ENCODE peak calls at places on chromosome 1, in seven cellular contexts. Z is PC-3, K is stomach, N is heart left ventricle, M is Peyer's patch, S is small intestine, C is HAP-1. E is an unnamed sample.

GRCh38 chr1:245085508-245086095 is 69.2 kb upstream of the KIF26B start:
- DNase-seq in Z (peak; percentile 75), C (no peak), K (no peak), N (no peak), S (no peak), M (no peak), E (no peak)

GRCh38 chr1:31364561-31365255 is 8.2 kb downstream of the FABP3 start:
- DNase-seq in C (no peak), S (no peak), K (no peak), N (no peak), Z (no peak), M (no peak), E (no peak)

GRCh38 chr1:30520461-30520860 is 202.9 kb downstream of the MATN1 start:
- DNase-seq in K (peak; percentile 3), S (no peak), N (no peak), M (no peak), C (no peak), Z (no peak), E (no peak)

GRCh38 chr1:30450148-30450817 is 273.1 kb downstream of the MATN1 start:
- DNase-seq in Z (no peak), K (no peak), M (no peak), C (no peak), S (no peak), N (no peak), E (no peak)

GRCh38 chr1:209409786-209410185 is 173.7 kb upstream of the CAMK1G start:
- DNase-seq in N (no peak), M (no peak), S (no peak), Z (peak; percentile 99), C (no peak), K (no peak), E (no peak)

GRCh38 chr1:70354332-70355110 is at the start of gene ANKRD13C:
- DNase-seq in S (peak; percentile 96), N (peak; percentile 96), K (peak; percentile 93), C (peak; percentile 96), Z (peak; percentile 95), M (peak; percentile 91), E (peak; percentile 95)

GRCh38 chr1:158176399-158176798 is 4.3 kb upstream of the CD1D start:
- DNase-seq in S (no peak), C (no peak), Z (no peak), N (no peak), M (no peak), K (no peak), E (no peak)

GRCh38 chr1:173411835-173412742 is 65.0 kb upstream of the PRDX6 start:
- DNase-seq in M (no peak), S (no peak), K (no peak), C (no peak), Z (peak; percentile 88), N (no peak), E (no peak)

GRCh38 chr1:248243204-248243603 is 12.0 kb downstream of the OR2M4 start:
- DNase-seq in N (no peak), Z (peak; percentile 86), K (no peak), S (peak; percentile 0), C (peak; percentile 53), M (no peak), E (no peak)

GRCh38 chr1:1894354-1895049 is 3.6 kb upstream of the GNB1 start:
- DNase-seq in C (no peak), M (peak; percentile 92), S (peak; percentile 98), Z (no peak), K (peak; percentile 77), N (peak; percentile 76), E (peak; percentile 92)

GRCh38 chr1:67719329-67720196 is 34.6 kb downstream of the GADD45A start:
- DNase-seq in M (no peak), S (no peak), K (no peak), N (no peak), Z (no peak), C (no peak), E (no peak)

GRCh38 chr1:50047916-50048694 is 24.4 kb upstream of the AGBL4 start:
- DNase-seq in M (peak; percentile 48), Z (no peak), N (peak; percentile 21), C (no peak), K (no peak), S (no peak), E (peak; percentile 30)

GRCh38 chr1:168019407-168019806 is 82.5 kb upstream of the MPC2 start:
- DNase-seq in Z (no peak), S (no peak), N (no peak), M (no peak), C (no peak), K (no peak), E (no peak)

GRCh38 chr1:3227372-3227704 is 158.3 kb downstream of the PRDM16 start:
- DNase-seq in K (no peak), M (no peak), N (no peak), C (no peak), Z (no peak), S (no peak), E (no peak)

GRCh38 chr1:3226664-3227371 is 157.8 kb downstream of the PRDM16 start:
- DNase-seq in K (no peak), S (no peak), M (no peak), N (no peak), Z (no peak), C (no peak), E (no peak)

GRCh38 chr1:3230553-3230952 is 161.6 kb downstream of the PRDM16 start:
- DNase-seq in Z (no peak), K (no peak), C (no peak), M (no peak), N (no peak), S (no peak), E (no peak)

GRCh38 chr1:3231245-3231644 is 162.2 kb downstream of the PRDM16 start:
- DNase-seq in N (no peak), C (no peak), Z (no peak), K (no peak), S (no peak), M (no peak), E (no peak)

DNA sequence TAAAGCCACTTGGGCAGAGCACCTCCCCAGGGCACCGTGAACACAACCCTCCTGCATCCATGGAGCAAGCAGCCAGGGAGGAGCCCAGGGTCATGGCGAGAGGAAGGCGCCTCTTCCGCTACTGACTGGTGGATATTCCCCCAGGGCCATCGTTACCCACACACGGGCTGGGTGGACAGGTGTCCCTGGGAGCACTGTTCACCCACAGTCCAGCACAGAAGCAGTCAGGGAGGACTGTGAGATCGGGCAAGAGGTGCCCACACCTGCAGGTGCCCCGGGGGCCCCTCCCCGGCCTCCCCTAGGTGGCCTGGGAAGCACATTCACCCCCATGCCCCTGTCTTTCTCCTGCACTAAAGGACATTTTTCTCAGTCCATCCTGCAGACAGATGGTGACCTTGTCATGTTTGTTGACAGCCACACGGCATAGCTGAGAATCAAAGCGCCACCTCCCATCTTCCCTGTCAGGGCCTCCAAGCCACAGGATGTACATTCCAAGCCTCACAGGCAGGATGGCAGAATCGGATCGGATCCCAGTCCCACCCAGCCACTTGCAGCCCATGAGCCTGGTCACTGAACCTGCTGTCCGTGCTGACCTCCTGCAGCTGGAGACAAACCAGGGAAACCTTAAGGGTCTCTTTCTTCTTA is 160.2 kb downstream of the PRDM16 start:
- DNase-seq in N (no peak), Z (no peak), S (no peak), C (no peak), M (no peak), K (no peak), E (no peak)
- H3K27me3 ChIP-seq in N (no peaks in the 10 kb centered on the region), Z (peaks cover 100% of the 10 kb centered on the region), S (no peaks in the 10 kb centered on the region), C (peaks cover 9% of the 10 kb centered on the region), M (no peaks in the 10 kb centered on the region), K (no peaks in the 10 kb centered on the region), E (no peaks in the 10 kb centered on the region)

GRCh38 chr1:5427026-5427613 is 565.1 kb downstream of the NPHP4 start:
- DNase-seq in S (no peak), K (no peak), C (no peak), Z (no peak), N (no peak), M (no peak), E (no peak)

GRCh38 chr1:5419501-5419900 is 572.7 kb downstream of the NPHP4 start:
- DNase-seq in S (no peak), Z (no peak), N (no peak), M (peak; percentile 25), K (no peak), C (no peak), E (no peak)

GRCh38 chr1:5424802-5425201 is 567.4 kb downstream of the NPHP4 start:
- DNase-seq in C (no peak), K (no peak), N (no peak), M (no peak), Z (peak; percentile 61), S (no peak), E (no peak)

GRCh38 chr1:5425304-5425703 is 566.9 kb downstream of the NPHP4 start:
- DNase-seq in Z (no peak), N (no peak), S (no peak), K (no peak), M (no peak), C (no peak), E (no peak)

DNA sequence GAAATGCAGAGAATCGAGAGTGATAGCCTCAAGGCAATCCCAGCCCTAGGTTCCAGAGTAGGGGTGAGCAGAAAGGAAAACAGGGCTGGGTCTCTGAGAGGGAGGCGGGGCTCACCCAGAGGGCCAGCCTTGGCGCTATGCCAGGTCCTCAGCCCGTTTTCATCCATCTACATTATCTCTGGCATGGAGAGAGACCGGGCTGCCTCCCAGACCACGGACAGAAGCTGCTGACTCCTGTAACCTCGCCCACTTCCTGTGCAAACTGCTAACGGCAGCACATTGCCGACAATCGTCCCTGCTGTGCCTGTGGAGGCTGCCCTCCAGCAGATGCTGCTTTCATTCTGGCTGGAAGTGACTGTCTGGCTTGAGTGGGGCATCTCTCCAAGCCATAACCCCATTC is 569.1 kb downstream of the NPHP4 start:
- DNase-seq in M (no peak), S (no peak), Z (no peak), N (no peak), C (no peak), K (no peak), E (no peak)
- H3K9me3 ChIP-seq in M (no peaks in the 10 kb centered on the region), S (no peaks in the 10 kb centered on the region), Z (no peaks in the 10 kb centered on the region), N (no peaks in the 10 kb centered on the region), C (no peaks in the 10 kb centered on the region), K (no peaks in the 10 kb centered on the region), E (no peaks in the 10 kb centered on the region)

DNA sequence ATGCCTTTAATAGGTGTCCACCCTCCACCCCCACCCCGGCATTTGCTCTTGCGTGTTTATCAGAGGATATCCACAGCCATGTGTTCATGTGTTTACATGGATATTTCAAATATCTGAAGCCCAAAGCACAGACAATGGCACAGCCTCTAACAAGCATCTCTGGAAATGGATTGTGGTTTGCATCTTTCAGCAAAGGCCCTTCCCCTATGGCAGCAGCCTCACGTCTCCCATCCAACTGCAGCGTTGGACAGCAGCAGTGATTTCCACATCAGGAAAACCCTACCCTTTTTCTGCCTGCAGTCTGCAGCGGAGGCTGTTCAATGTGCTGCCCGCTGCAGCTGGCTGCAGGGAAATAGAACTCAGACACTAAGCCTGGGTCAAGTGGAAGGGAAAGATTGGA is 1.6 kb downstream of the RASSF5 start:
- DNase-seq in M (peak; percentile 38), N (peak; percentile 30), K (peak; percentile 48), C (no peak), Z (no peak), S (no peak), E (no peak)
- H3K27me3 ChIP-seq in M (peaks cover 14% of the 10 kb centered on the region), N (no peaks in the 10 kb centered on the region), K (no peaks in the 10 kb centered on the region), C (peaks cover 56% of the 10 kb centered on the region), Z (no peaks in the 10 kb centered on the region), S (no peaks in the 10 kb centered on the region), E (peaks cover 24% of the 10 kb centered on the region)

DNA sequence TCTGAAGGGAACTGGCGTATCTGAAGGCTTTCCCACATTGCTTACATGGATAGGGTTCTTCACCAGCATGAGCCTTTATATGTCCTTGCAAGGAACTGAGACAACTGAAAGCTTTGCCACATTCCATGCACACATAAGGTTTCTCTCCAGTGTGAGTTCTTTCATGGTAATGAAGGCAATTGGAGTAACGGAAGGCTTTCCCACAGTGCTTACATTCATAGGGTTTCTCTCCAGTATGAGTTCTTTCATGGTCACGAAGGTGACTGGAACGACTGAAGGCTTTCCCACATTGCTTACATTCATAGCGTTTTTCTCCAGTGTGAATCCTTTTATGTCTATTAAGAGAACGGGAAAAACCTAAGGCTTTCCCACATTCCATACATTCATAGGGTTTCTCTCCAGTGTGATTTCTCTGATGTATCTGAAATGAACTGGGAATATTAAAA is 15.0 kb downstream of the ZNF124 start:
- DNase-seq in Z (no peak), N (no peak), S (no peak), M (no peak), K (no peak), C (no peak), E (no peak)
- H3K9me3 ChIP-seq in Z (peaks cover 42% of the 10 kb centered on the region), N (peaks cover 61% of the 10 kb centered on the region), S (peaks cover 7% of the 10 kb centered on the region), M (peaks cover 4% of the 10 kb centered on the region), K (peaks cover 80% of the 10 kb centered on the region), C (peaks cover 65% of the 10 kb centered on the region), E (peaks cover 29% of the 10 kb centered on the region)